ENCODE peak calls at places on chromosomes 2 and 18, in seven cellular contexts. A, H, E, M, T, G and B are unnamed samples.

GRCh38 chr18:65725421-65726050 is 25.3 kb upstream of the CDH7 start:
- DNase-seq in M (no peak), A (no peak), E (peak; percentile 29), T (no peak), G (peak; percentile 13), H (no peak), B (no peak)

GRCh38 chr2:199693861-199694260 is 157.1 kb downstream of the FTCDNL1 start:
- DNase-seq in E (no peak), A (no peak), T (no peak), G (no peak), H (no peak), M (no peak), B (no peak)

GRCh38 chr2:84676295-84676694 is 160.0 kb downstream of the DNAH6 start:
- DNase-seq in E (no peak), M (no peak), A (no peak), H (no peak), G (no peak), T (no peak), B (no peak)

GRCh38 chr2:232075080-232075479 is 113.6 kb downstream of the DIS3L2 start:
- DNase-seq in G (peak; percentile 62), H (no peak), A (no peak), T (no peak), E (no peak), M (no peak), B (no peak)

GRCh38 chr18:12038082-12038660 is 55.5 kb upstream of the ANKRD62 start:
- DNase-seq in H (no peak), G (no peak), E (no peak), T (no peak), M (peak; percentile 18), A (peak; percentile 78), B (peak; percentile 48)

GRCh38 chr18:12334280-12335262 is 26.5 kb downstream of the TUBB6 start:
- DNase-seq in E (no peak), A (peak; percentile 33), G (no peak), M (no peak), T (no peak), H (no peak), B (no peak)

GRCh38 chr2:8633735-8634313 is 48.0 kb upstream of the ID2 start:
- DNase-seq in G (peak; percentile 99), T (no peak), M (no peak), E (no peak), A (peak; percentile 55), H (no peak), B (peak; percentile 21)

GRCh38 chr2:100876231-100876860 is 56.4 kb downstream of the NPAS2 start:
- DNase-seq in T (no peak), M (no peak), G (no peak), A (no peak), E (no peak), H (no peak), B (no peak)

GRCh38 chr2:159202568-159203071 is 83.9 kb downstream of the WDSUB1 start:
- DNase-seq in G (peak; percentile 66), E (peak; percentile 35), H (no peak), M (no peak), T (peak; percentile 34), A (peak; percentile 84), B (no peak)

GRCh38 chr2:45134726-45135125 is 125.5 kb upstream of the SIX2 start:
- DNase-seq in T (no peak), G (no peak), E (no peak), H (peak; percentile 34), M (no peak), A (no peak), B (no peak)